ENCODE peak calls at places on chromosomes 13 and 19, in five cellular contexts. U is heart right ventricle; Z is cardiac muscle cell; M is CD8-positive, alpha-beta T cell; Y is body of pancreas. D is an unnamed sample.
A peak's percentile ranks its signal among the peaks of the same experiment; 100 is the strongest.

GRCh38 chr13:110855363-110855762 is 59.5 kb downstream of the ANKRD10 start:
- DNase-seq in U (no peak), Z (no peak), M (no peak), Y (no peak), D (no peak)

GRCh38 chr19:48391100-48392005 is at the start of gene KDELR1:
- DNase-seq in U (peak; percentile 78), Z (peak; percentile 78), M (peak; percentile 69), Y (peak; percentile 78), D (peak; percentile 56)

GRCh38 chr19:29530549-29531457 is 5.0 kb downstream of the VSTM2B start:
- DNase-seq in U (no peak), Z (no peak), M (no peak), Y (no peak), D (no peak)

GRCh38 chr13:112603641-112604220 is 15.8 kb upstream of the TUBGCP3 start:
- DNase-seq in U (no peak), Z (peak; percentile 70), M (no peak), Y (no peak), D (no peak)

GRCh38 chr19:18700501-18701249 is 17.2 kb downstream of the CRTC1 start:
- DNase-seq in U (peak; percentile 78), Z (peak; percentile 53), M (peak; percentile 59), Y (peak; percentile 94), D (peak; percentile 35)

GRCh38 chr13:60398949-60399589 is 2.0 kb downstream of the TDRD3 start:
- DNase-seq in U (no peak), Z (peak; percentile 17), M (no peak), Y (peak; percentile 16), D (no peak)

GRCh38 chr13:72435251-72435650 is 292.2 kb downstream of the MZT1 start:
- DNase-seq in U (no peak), Z (no peak), M (no peak), Y (no peak), D (no peak)

GRCh38 chr13:94431987-94432386 is 47.5 kb downstream of the DCT start:
- DNase-seq in U (no peak), Z (no peak), M (no peak), Y (no peak), D (no peak)

GRCh38 chr19:43624933-43625332 is 5.5 kb upstream of the ZNF428 start:
- DNase-seq in U (peak; percentile 21), Z (peak; percentile 57), M (peak; percentile 73), Y (peak; percentile 34), D (peak; percentile 80)

GRCh38 chr19:34481861-34482379 is 362 bp downstream of the WTIP start:
- DNase-seq in U (no peak), Z (no peak), M (no peak), Y (no peak), D (no peak)

GRCh38 chr13:37049810-37050209 is 9.7 kb downstream of the SUPT20H start:
- DNase-seq in U (no peak), Z (no peak), M (no peak), Y (no peak), D (no peak)

GRCh38 chr13:48571121-48571901 is 38.4 kb upstream of the RCBTB2 start:
- DNase-seq in U (peak; percentile 59), Z (peak; percentile 83), M (no peak), Y (no peak), D (no peak)

GRCh38 chr13:43879323-43880181 is at the start of the genes CCDC122 and LACC1:
- DNase-seq in U (peak; percentile 79), Z (peak; percentile 89), M (peak; percentile 57), Y (peak; percentile 89), D (peak; percentile 68)

GRCh38 chr13:72983085-72983768 is 75.6 kb upstream of the KLF5 start:
- DNase-seq in U (no peak), Z (peak; percentile 72), M (no peak), Y (peak; percentile 53), D (no peak)

GRCh38 chr13:24012648-24013047 is 115.3 kb upstream of the C1QTNF9B start:
- DNase-seq in U (no peak), Z (no peak), M (no peak), Y (no peak), D (no peak)

GRCh38 chr19:33024398-33024797 is 40.3 kb downstream of the RHPN2 start:
- DNase-seq in U (no peak), Z (no peak), M (no peak), Y (no peak), D (no peak)

GRCh38 chr19:50833117-50833801 is at the start of gene KLK15:
- DNase-seq in U (no peak), Z (no peak), M (no peak), Y (no peak), D (no peak)

GRCh38 chr19:39110263-39110967 is 15.2 kb upstream of the PAK4 start:
- DNase-seq in U (peak; percentile 48), Z (peak; percentile 33), M (peak; percentile 65), Y (peak; percentile 80), D (peak; percentile 57)

GRCh38 chr13:23796546-23796945 is 92.7 kb downstream of the MIPEP start:
- DNase-seq in U (no peak), Z (no peak), M (no peak), Y (no peak), D (no peak)

GRCh38 chr19:18023596-18024212 is 15.7 kb downstream of the ARRDC2 start:
- DNase-seq in U (peak; percentile 95), Z (peak; percentile 95), M (peak; percentile 48), Y (peak; percentile 63), D (peak; percentile 69)

GRCh38 chr19:54390942-54391577 is 24.2 kb upstream of the TTYH1 start:
- DNase-seq in U (peak; percentile 51), Z (peak; percentile 77), M (peak; percentile 62), Y (peak; percentile 71), D (peak; percentile 40)

GRCh38 chr13:85286081-85286480 is 513.1 kb downstream of the SLITRK6 start:
- DNase-seq in U (no peak), Z (peak; percentile 41), M (no peak), Y (no peak), D (no peak)

GRCh38 chr19:46670874-46671273 is 9.9 kb upstream of the DACT3 start:
- DNase-seq in U (no peak), Z (no peak), M (no peak), Y (no peak), D (no peak)

GRCh38 chr13:95793018-95793555 is 116.1 kb downstream of the DNAJC3 start:
- DNase-seq in U (no peak), Z (peak; percentile 11), M (no peak), Y (no peak), D (no peak)
- H3K36me3 ChIP-seq in U (no peaks in the 10 kb centered on the region), Z (peaks cover 8% of the 10 kb centered on the region), M (peaks cover 11% of the 10 kb centered on the region), Y (peaks cover 9% of the 10 kb centered on the region), D (peaks cover 29% of the 10 kb centered on the region)

DNA sequence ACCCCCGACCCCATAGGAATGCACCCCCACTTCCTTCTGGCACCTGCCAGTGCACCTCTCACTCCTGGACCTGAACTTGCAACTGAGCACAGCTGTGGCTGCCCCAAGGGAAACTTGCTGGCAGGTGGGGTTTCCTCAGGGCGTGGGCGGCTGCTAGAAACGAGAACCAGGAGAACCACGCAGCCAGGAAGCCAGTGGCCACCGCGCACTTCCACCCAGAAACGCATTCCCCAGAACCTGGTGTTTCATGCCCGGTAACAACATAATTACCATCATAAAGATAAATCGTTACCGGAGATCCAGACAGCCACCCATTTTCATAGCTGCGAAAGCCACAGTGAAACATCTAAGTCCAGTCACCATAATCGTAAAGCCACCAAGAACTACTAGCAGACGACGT is 75.2 kb upstream of the C13orf46 start:
- DNase-seq in U (no peak), Z (no peak), M (peak; percentile 22), Y (no peak), D (peak; percentile 12)
- H3K4me3 ChIP-seq in U (no peak overlapping the region), Z (no peak overlapping the region), M (no peak overlapping the region), Y (no peak overlapping the region), D (no peak overlapping the region)

GRCh38 chr13:41352935-41353801 is 42.1 kb downstream of the NAA16 start:
- DNase-seq in U (peak; percentile 13), Z (peak; percentile 67), M (peak; percentile 42), Y (no peak), D (peak; percentile 21)
- H3K27ac ChIP-seq in U (no peak overlapping the region), Z (no peak overlapping the region), M (no peak overlapping the region), Y (no peak overlapping the region), D (peak overlapping the region; percentile 60)

DNA sequence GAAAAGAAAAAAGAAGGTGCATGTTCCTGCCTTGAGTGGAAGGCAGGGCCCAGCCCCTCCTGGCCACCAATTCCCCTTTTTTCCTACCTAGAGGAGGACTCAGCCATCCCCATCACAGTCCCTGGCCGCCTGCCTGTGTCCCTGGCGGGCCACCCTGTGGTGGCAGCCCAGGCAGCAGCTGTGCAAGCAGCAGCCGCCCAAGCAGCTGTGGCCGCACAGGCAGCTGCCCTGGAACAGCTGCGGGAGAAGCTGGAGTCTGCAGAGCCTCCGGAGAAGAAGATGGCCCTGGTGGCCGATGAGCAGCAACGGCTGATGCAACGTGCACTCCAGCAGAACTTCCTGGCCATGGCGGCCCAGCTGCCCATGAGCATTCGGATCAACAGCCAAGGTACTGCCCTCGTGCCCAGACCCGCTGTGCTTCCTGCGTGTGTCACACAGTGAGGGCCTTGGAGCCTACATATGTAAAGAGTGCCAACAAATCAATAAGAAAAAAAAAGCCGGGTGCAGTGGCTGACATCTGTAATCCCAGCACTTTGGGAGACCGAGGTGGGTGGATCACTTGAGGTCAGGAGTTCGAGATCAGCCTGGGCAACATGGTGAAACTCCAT is 17.6 kb upstream of the WDR18 start:
- DNase-seq in U (no peak), Z (no peak), M (no peak), Y (no peak), D (no peak)
- H3K36me3 ChIP-seq in U (no peaks in the 10 kb centered on the region), Z (peaks cover 46% of the 10 kb centered on the region), M (no peaks in the 10 kb centered on the region), Y (peaks cover 12% of the 10 kb centered on the region), D (peaks cover 10% of the 10 kb centered on the region)

DNA sequence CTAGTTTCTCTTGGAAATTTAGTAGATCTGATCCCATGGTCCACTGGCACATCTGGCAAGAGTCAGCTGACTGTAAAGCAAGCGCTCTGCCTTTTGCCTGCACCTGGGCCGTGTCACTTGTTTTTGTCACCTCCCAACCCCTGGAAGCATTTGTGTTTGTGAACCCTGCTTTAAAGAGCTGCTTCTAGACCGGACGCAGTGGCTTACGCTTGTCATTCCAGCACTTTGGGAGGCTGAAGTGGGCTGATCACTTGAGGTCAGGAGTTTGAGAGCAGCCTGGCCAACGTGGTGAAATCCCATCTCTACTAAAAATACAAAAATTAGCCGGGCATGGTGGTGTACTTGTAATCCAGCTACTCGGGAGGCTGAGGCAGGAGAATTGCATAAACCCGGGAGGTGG is 2.1 kb downstream of the CLPP start:
- DNase-seq in U (no peak), Z (no peak), M (no peak), Y (no peak), D (no peak)
- H3K4me3 ChIP-seq in U (no peak overlapping the region), Z (no peak overlapping the region), M (no peak overlapping the region), Y (no peak overlapping the region), D (no peak overlapping the region)

GRCh38 chr13:97944396-97945029 is 9.0 kb upstream of the IPO5 start:
- DNase-seq in U (no peak), Z (peak; percentile 59), M (no peak), Y (no peak), D (no peak)

GRCh38 chr13:97945342-97945741 is 8.1 kb upstream of the IPO5 start:
- DNase-seq in U (no peak), Z (no peak), M (no peak), Y (no peak), D (no peak)

GRCh38 chr13:97948041-97948440 is 5.4 kb upstream of the IPO5 start:
- DNase-seq in U (no peak), Z (no peak), M (no peak), Y (no peak), D (no peak)

GRCh38 chr13:97945792-97946419 is 7.6 kb upstream of the IPO5 start:
- DNase-seq in U (no peak), Z (no peak), M (no peak), Y (no peak), D (no peak)

GRCh38 chr13:97946951-97947588 is 6.4 kb upstream of the IPO5 start:
- DNase-seq in U (no peak), Z (peak; percentile 92), M (no peak), Y (no peak), D (no peak)
- H3K27ac ChIP-seq in U (no peak overlapping the region), Z (no peak overlapping the region), M (no peak overlapping the region), Y (no peak overlapping the region), D (no peak overlapping the region)

D was measured in effector memory CD4-positive, alpha-beta T cell.